ENCODE peak calls at places on chromosomes 4 and X, in five cellular contexts. F is body of pancreas, X is cardiac muscle cell, Q is neural progenitor cell, U is mucosa of descending colon. D is an unnamed sample. For H3K4me1, the result is how much of the 10 kb centered on the place peaks cover.

GRCh38 chr4:80362578-80363181 is 27.1 kb downstream of the CFAP299 start:
- DNase-seq in F (no peak), X (peak), Q (peak), U (peak), D (peak)

GRCh38 chr4:71296945-71297344 is 41.9 kb upstream of the SLC4A4 start:
- DNase-seq in F (no peak), X (peak), Q (no peak), U (peak), D (peak)

GRCh38 chr4:139470997-139471665 is 17.2 kb downstream of the RAB33B start:
- DNase-seq in F (no peak), X (no peak), Q (no peak), U (no peak), D (no peak)

GRCh38 chrX:19955306-19955705 is 35.6 kb downstream of the BCLAF3 start:
- DNase-seq in F (no peak), X (no peak), Q (no peak), U (no peak), D (peak)

GRCh38 chr4:85127653-85128052 is 161.2 kb upstream of the WDFY3 start:
- DNase-seq in F (peak), X (peak), Q (peak), U (no peak), D (peak)

GRCh38 chr4:101762025-101762424 is 28.5 kb upstream of the BANK1 start:
- DNase-seq in F (no peak), X (peak), Q (no peak), U (no peak), D (no peak)

GRCh38 chrX:110081320-110081719 is 78.4 kb downstream of the TMEM164 start:
- DNase-seq in F (no peak), X (peak), Q (no peak), U (no peak), D (no peak)

GRCh38 chrX:23885803-23886202 is 21.9 kb downstream of the APOO start:
- DNase-seq in F (no peak), X (no peak), Q (no peak), U (no peak), D (no peak)

GRCh38 chr4:75469896-75470295 is 44.3 kb downstream of the RCHY1 start:
- DNase-seq in F (no peak), X (no peak), Q (no peak), U (no peak), D (no peak)

GRCh38 chr4:80322716-80323115 is 12.8 kb upstream of the CFAP299 start:
- DNase-seq in F (no peak), X (peak), Q (no peak), U (no peak), D (no peak)

GRCh38 chr4:118086334-118086733 is 52.0 kb downstream of the NDST3 start:
- DNase-seq in F (no peak), X (peak), Q (no peak), U (no peak), D (no peak)

GRCh38 chrX:151552721-151553120 is 10.8 kb upstream of the PASD1 start:
- DNase-seq in F (no peak), X (no peak), Q (no peak), U (no peak), D (no peak)

GRCh38 chrX:53071604-53072417 is 10.4 kb upstream of the TSPYL2 start:
- DNase-seq in F (peak), X (peak), Q (peak), U (peak), D (peak)

GRCh38 chrX:39337461-39337860 is 536.2 kb downstream of the MID1IP1 start:
- DNase-seq in F (no peak), X (no peak), Q (peak), U (no peak), D (no peak)

GRCh38 chr4:24753519-24753918 is 41.9 kb upstream of the SOD3 start:
- DNase-seq in F (no peak), X (no peak), Q (no peak), U (no peak), D (no peak)

GRCh38 chrX:50988649-50989048 is 78.1 kb downstream of the BMP15 start:
- DNase-seq in F (peak), X (peak), Q (peak), U (no peak), D (peak)

GRCh38 chr4:129062580-129062979 is 30.8 kb downstream of the SCLT1 start:
- DNase-seq in F (no peak), X (no peak), Q (no peak), U (no peak), D (no peak)

GRCh38 chr4:7320413-7320812 is 114.3 kb downstream of the PSAPL1 start:
- DNase-seq in F (no peak), X (no peak), Q (no peak), U (no peak), D (no peak)

GRCh38 chrX:11380187-11380586 is 87.0 kb downstream of the AMELX start:
- DNase-seq in F (no peak), X (no peak), Q (no peak), U (no peak), D (no peak)

GRCh38 chr4:134952305-134952704 is 750.7 kb upstream of the PABPC4L start:
- DNase-seq in F (no peak), X (no peak), Q (no peak), U (no peak), D (no peak)

GRCh38 chr4:39636786-39637185 is 1.9 kb downstream of the SMIM14 start:
- DNase-seq in F (no peak), X (no peak), Q (no peak), U (no peak), D (no peak)

GRCh38 chr4:42391981-42392380 is 5.3 kb upstream of the SHISA3 start:
- DNase-seq in F (no peak), X (no peak), Q (no peak), U (no peak), D (no peak)

GRCh38 chr4:89661490-89661889 is 175.5 kb downstream of the SNCA start:
- DNase-seq in F (no peak), X (peak), Q (peak), U (no peak), D (no peak)

GRCh38 chr4:53987761-53988171 is 76.6 kb downstream of the CHIC2 start:
- DNase-seq in F (no peak), X (peak), Q (no peak), U (no peak), D (no peak)

GRCh38 chr4:164700471-164700870 is 53.5 kb upstream of the SMIM31 start:
- DNase-seq in F (no peak), X (no peak), Q (peak), U (no peak), D (peak)

GRCh38 chrX:136032370-136032769 is 47.1 kb downstream of the SLC9A6 start:
- DNase-seq in F (no peak), X (no peak), Q (no peak), U (no peak), D (no peak)

GRCh38 chr4:67393699-67394281 is 151.5 kb downstream of the CENPC start:
- DNase-seq in F (no peak), X (peak), Q (peak), U (no peak), D (peak)

GRCh38 chr4:5753766-5754528 is 42.9 kb downstream of the EVC start:
- DNase-seq in F (no peak), X (peak), Q (no peak), U (no peak), D (no peak)

GRCh38 chrX:72376124-72376523 is 70.4 kb upstream of the CITED1 start:
- DNase-seq in F (no peak), X (no peak), Q (no peak), U (no peak), D (no peak)

GRCh38 chr4:116880625-116881024 is 204.8 kb downstream of the TRAM1L1 start:
- DNase-seq in F (no peak), X (no peak), Q (no peak), U (no peak), D (no peak)

GRCh38 chr4:134533068-134533467 is 331.5 kb upstream of the PABPC4L start:
- DNase-seq in F (no peak), X (no peak), Q (no peak), U (no peak), D (no peak)

GRCh38 chr4:10080874-10081606 is 35.6 kb downstream of the WDR1 start:
- DNase-seq in F (peak), X (no peak), Q (no peak), U (peak), D (no peak)

GRCh38 chrX:63993936-63994335 is 208.9 kb upstream of the ARHGEF9 start:
- DNase-seq in F (no peak), X (no peak), Q (no peak), U (no peak), D (no peak)

GRCh38 chr4:81531410-81531809 is 59.7 kb upstream of the RASGEF1B start:
- DNase-seq in F (no peak), X (peak), Q (no peak), U (no peak), D (no peak)

GRCh38 chrX:20029728-20030127 is 38.9 kb upstream of the BCLAF3 start:
- DNase-seq in F (peak), X (no peak), Q (no peak), U (peak), D (no peak)

GRCh38 chr4:129240816-129241215 is 144.9 kb downstream of the C4orf33 start:
- DNase-seq in F (peak), X (no peak), Q (peak), U (no peak), D (no peak)

GRCh38 chr4:147731611-147732515 is at the start of gene ARHGAP10:
- DNase-seq in F (peak), X (peak), Q (peak), U (peak), D (peak)

DNA sequence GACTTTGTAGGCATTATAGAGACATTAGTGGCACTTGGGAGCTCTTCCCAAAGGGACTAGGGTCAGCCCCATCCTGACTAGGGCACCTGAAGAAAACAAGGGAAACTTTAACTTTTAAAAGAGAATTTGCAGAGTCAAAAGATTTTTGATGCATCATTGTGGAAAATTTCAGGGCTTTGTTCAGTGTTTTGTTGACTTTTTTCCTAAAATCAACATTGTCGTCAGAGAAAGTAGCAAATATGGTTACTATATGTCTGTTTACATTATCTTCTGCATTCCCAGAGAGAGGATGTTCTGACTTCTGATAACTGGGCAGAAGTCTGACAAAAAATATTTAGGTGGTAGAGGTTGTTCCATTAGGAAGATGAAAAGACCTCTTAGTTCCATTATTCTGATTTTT is 51.9 kb downstream of the LUZP4 start:
- DNase-seq in F (no peak), X (no peak), Q (no peak), U (no peak), D (no peak)
- H3K4me1 ChIP-seq in F (under half), X (under half), Q (under half), U (under half), D (under half)

DNA sequence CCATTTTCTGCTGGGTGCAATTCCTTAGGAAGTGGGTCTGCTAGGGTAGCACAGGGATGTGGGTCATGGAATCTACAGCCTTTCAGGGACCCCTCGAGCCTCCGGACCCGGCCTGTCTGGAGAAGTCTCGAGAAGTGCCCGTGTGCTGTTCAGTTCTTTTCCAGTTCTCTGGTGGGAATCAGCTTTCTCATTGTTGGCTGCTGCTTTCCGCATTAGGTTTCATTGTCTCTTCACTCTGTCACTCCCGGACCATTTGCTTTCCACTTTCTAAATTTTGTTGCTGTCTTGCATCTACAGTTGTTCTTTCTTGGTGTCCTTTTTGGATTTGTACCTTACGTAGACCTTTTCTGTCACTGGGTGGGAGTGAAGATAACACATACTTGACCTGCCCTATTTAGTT is 6.1 kb downstream of the RAB9A start:
- DNase-seq in F (no peak), X (no peak), Q (no peak), U (no peak), D (no peak)
- H3K4me1 ChIP-seq in F (half or more), X (under half), Q (under half), U (under half), D (under half)

GRCh38 chr4:15765306-15765705 is 12.8 kb upstream of the CD38 start:
- DNase-seq in F (no peak), X (no peak), Q (no peak), U (no peak), D (no peak)

GRCh38 chr4:15765910-15766703 is 12.0 kb upstream of the CD38 start:
- DNase-seq in F (no peak), X (no peak), Q (no peak), U (no peak), D (no peak)

GRCh38 chr4:15771419-15772058 is 6.6 kb upstream of the CD38 start:
- DNase-seq in F (no peak), X (no peak), Q (no peak), U (no peak), D (no peak)

GRCh38 chr4:15766821-15767220 is 11.3 kb upstream of the CD38 start:
- DNase-seq in F (no peak), X (no peak), Q (no peak), U (no peak), D (no peak)

GRCh38 chr4:15769202-15769601 is 8.9 kb upstream of the CD38 start:
- DNase-seq in F (no peak), X (no peak), Q (no peak), U (no peak), D (no peak)
- H3K4me1 ChIP-seq in F (under half), X (under half), Q (under half), U (under half), D (under half)

DNA sequence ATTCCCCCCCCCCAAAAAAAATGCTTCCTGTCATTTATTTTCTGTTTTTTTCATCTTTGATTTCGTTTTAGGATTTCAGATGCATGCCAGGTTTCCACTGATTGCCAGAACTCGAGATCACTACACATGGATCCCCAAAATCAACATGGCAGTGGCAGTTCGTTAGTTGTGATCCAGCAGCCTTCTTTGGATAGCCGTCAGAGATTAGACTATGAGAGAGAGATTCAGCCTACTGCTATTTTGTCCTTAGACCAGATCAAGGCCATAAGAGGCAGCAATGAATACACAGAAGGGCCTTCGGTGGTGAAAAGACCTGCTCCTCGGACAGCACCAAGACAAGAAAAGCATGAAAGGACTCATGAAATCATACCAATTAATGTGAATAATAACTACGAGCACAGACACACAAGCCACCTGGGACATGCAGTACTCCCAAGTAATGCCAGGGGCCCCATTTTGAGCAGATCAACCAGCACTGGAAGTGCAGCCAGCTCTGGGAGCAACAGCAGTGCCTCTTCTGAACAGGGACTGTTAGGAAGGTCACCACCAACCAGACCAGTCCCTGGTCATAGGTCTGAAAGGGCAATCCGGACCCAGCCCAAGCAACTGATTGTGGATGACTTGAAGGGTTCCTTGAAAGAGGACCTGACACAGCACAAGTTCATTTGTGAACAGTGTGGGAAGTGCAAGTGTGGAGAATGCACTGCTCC is 5.0 kb downstream of the SPRY1 start:
- DNase-seq in F (no peak), X (peak), Q (no peak), U (no peak), D (no peak)
- H3K4me1 ChIP-seq in F (under half), X (under half), Q (half or more), U (under half), D (under half)

DNA sequence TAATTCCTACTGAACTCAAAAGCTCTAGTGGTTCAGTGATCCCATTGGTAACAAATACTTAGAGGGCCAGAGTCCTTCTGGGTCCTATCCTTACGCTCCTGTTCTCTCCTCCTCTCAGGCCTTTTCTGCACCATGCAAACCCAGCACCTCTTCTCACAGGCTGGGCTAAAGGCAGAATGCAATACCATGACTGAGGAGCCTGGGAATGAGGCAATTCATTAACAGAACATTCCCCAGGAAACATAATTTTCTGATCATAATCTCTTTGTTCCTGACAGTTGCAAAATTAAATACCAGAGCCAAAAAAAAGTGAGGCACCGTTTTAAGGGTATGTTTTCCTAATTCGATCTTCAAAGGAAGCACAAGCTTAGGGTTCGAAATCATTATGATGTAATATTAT is 9.0 kb downstream of the SORBS2 start:
- DNase-seq in F (no peak), X (peak), Q (no peak), U (no peak), D (no peak)
- H3K4me1 ChIP-seq in F (half or more), X (under half), Q (under half), U (under half), D (under half)

DNA sequence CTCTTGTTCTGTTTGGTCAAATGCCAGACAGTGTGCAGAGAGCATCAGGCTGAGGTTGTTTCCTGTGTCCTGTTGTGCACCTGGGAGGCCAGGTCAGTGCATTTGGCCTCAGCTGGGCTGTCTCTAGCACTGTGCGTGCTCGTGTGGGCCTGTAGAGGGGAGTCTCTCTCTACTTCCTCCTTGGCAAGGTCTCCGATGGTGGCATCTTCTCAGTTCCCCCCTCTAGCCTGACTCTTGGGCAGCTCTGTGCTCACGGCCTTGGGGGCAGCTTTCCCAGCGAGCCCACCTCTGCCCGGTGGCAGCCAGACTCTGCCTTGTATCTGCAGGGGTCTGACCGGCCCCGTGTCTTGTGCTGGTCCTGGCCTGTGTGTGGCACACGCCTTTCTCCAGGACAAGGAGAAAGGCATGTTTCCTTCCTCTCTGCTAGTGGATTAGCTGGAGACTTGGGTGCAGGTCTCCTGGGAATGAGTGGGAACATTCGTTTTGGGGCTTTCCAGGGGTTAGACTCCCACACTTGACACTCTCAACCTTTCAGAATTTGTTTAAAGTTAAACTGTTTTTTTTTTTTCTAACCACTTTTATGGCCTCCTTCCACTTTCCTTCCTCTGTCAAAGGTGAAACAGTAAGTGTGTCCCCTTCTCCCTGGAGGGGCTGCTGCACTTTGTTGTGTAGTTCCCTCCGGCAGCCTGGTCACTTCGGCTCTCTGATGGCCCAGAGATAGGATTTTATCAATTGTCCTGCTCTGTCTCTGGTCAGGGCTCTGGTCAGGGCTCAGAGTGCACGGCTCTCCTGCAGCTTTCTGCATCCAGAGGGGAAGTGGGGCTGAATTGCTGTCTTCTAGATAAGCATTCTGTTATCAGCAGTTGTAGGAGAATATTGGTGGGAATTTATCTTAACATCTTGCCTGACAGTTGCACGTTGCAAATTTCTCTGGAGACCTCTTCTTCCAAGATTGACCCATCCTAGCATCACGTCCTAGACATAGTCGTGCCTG is 62.5 kb downstream of the FAM193A start:
- DNase-seq in F (no peak), X (peak), Q (no peak), U (no peak), D (peak)
- H3K4me1 ChIP-seq in F (under half), X (under half), Q (under half), U (under half), D (under half)